ENCODE peak calls at places on chromosomes 1 and 21, in seven cellular contexts. L is BJ; K is OCI-LY7; C is pulmonary artery endothelial cell; A is stimulated activated CD8-positive, alpha-beta memory T cell treated with anti-CD3 and anti-CD28 coated beads, Interleukin-15, amount 100 ng/mL, for 24 hours; H is mammary epithelial cell; Q is AG09319. N is an unnamed sample.
A peak's percentile ranks its signal among the peaks of the same experiment; 100 is the strongest.

GRCh38 chr1:22708777-22709176 is 1.9 kb upstream of the EPHB2 start:
- DNase-seq in L (no peak), K (no peak), C (no peak), A (no peak), H (no peak), Q (no peak), N (no peak)

GRCh38 chr1:32651461-32652073 is 559 bp downstream of the RBBP4 start:
- DNase-seq in L (peak; percentile 0), K (peak; percentile 69), C (no peak), A (no peak), H (no peak), Q (no peak), N (no peak)

GRCh38 chr1:243917863-243918565 is 68.0 kb upstream of the AKT3 start:
- DNase-seq in L (no peak), K (no peak), C (no peak), A (no peak), H (no peak), Q (no peak), N (no peak)

GRCh38 chr21:46500224-46500861 is 41.7 kb downstream of the DIP2A start:
- DNase-seq in L (no peak), K (no peak), C (no peak), A (no peak), H (peak; percentile 23), Q (no peak), N (no peak)

GRCh38 chr1:34296059-34296458 is 119.4 kb downstream of the C1orf94 start:
- DNase-seq in L (no peak), K (no peak), C (no peak), A (no peak), H (no peak), Q (no peak), N (no peak)

GRCh38 chr1:201745023-201745422 is 83.9 kb upstream of the IPO9 start:
- DNase-seq in L (no peak), K (no peak), C (no peak), A (no peak), H (peak; percentile 26), Q (no peak), N (no peak)

GRCh38 chr1:61083014-61083798 is 845 bp downstream of the NFIA start:
- DNase-seq in L (no peak), K (peak; percentile 18), C (no peak), A (no peak), H (peak; percentile 37), Q (no peak), N (no peak)

GRCh38 chr1:38190978-38191377 is 144.4 kb upstream of the POU3F1 start:
- DNase-seq in L (no peak), K (no peak), C (no peak), A (no peak), H (no peak), Q (no peak), N (no peak)

GRCh38 chr1:101199637-101199982 is 37.2 kb upstream of the S1PR1 start:
- DNase-seq in L (no peak), K (no peak), C (no peak), A (no peak), H (no peak), Q (no peak), N (no peak)

GRCh38 chr1:27318596-27318995 is 3.4 kb upstream of the TMEM222 start:
- DNase-seq in L (peak; percentile 15), K (no peak), C (no peak), A (no peak), H (no peak), Q (peak; percentile 27), N (no peak)

GRCh38 chr1:32892368-32893197 is 6.3 kb downstream of the HPCA start:
- DNase-seq in L (no peak), K (peak; percentile 76), C (no peak), A (no peak), H (no peak), Q (no peak), N (peak; percentile 61)